ENCODE peak calls at places on chromosome 6, in eight cellular contexts. One of them, this sample, is unnamed.

GRCh38 chr6:116136933-116137340 is 11.0 kb upstream of the COL10A1 start:
- DNase-seq in RPMI8226: no peak
- DNase-seq in activated CD4-positive, alpha-beta T cell treated with anti-CD3 and anti-CD28 coated beads, Interleukin-2, amount 10 ng/mL, durations not matched to agents 7 days and 5 days: peak; percentile 22
- DNase-seq in IMR-90: no peak
- DNase-seq in left ventricle myocardium inferior: no peak
- DNase-seq in NCI-H345: no peak
- DNase-seq in stimulated activated CD8-positive, alpha-beta memory T cell treated with anti-CD3 and anti-CD28 coated beads, Interleukin-15, amount 100 ng/mL, for 4 hours: no peak
- DNase-seq in stimulated activated CD4-positive, alpha-beta T cell treated with anti-CD3 and anti-CD28 coated beads, Interleukin-1b, Interleukin-23, amount 100 ng/mL, for 48 hours: no peak
- DNase-seq in this sample: no peak

GRCh38 chr6:85580104-85580877 is 13.4 kb downstream of the SNX14 start:
- DNase-seq in RPMI8226: no peak
- DNase-seq in IMR-90: peak; percentile 18
- DNase-seq in activated CD4-positive, alpha-beta T cell treated with anti-CD3 and anti-CD28 coated beads, Interleukin-2, amount 10 ng/mL, durations not matched to agents 7 days and 5 days: no peak
- DNase-seq in left ventricle myocardium inferior: no peak
- DNase-seq in stimulated activated CD4-positive, alpha-beta T cell treated with anti-CD3 and anti-CD28 coated beads, Interleukin-1b, Interleukin-23, amount 100 ng/mL, for 48 hours: no peak
- DNase-seq in NCI-H345: no peak
- DNase-seq in stimulated activated CD8-positive, alpha-beta memory T cell treated with anti-CD3 and anti-CD28 coated beads, Interleukin-15, amount 100 ng/mL, for 4 hours: no peak
- DNase-seq in this sample: no peak

GRCh38 chr6:9172096-9172495 is 736.8 kb upstream of the SLC35B3 start:
- DNase-seq in stimulated activated CD4-positive, alpha-beta T cell treated with anti-CD3 and anti-CD28 coated beads, Interleukin-1b, Interleukin-23, amount 100 ng/mL, for 48 hours: no peak
- DNase-seq in IMR-90: no peak
- DNase-seq in left ventricle myocardium inferior: no peak
- DNase-seq in NCI-H345: no peak
- DNase-seq in RPMI8226: no peak
- DNase-seq in stimulated activated CD8-positive, alpha-beta memory T cell treated with anti-CD3 and anti-CD28 coated beads, Interleukin-15, amount 100 ng/mL, for 4 hours: no peak
- DNase-seq in activated CD4-positive, alpha-beta T cell treated with anti-CD3 and anti-CD28 coated beads, Interleukin-2, amount 10 ng/mL, durations not matched to agents 7 days and 5 days: no peak
- DNase-seq in this sample: no peak

GRCh38 chr6:7763896-7764295 is 38.0 kb downstream of the BMP6 start:
- DNase-seq in RPMI8226: no peak
- DNase-seq in stimulated activated CD4-positive, alpha-beta T cell treated with anti-CD3 and anti-CD28 coated beads, Interleukin-1b, Interleukin-23, amount 100 ng/mL, for 48 hours: no peak
- DNase-seq in IMR-90: no peak
- DNase-seq in NCI-H345: peak; percentile 70
- DNase-seq in activated CD4-positive, alpha-beta T cell treated with anti-CD3 and anti-CD28 coated beads, Interleukin-2, amount 10 ng/mL, durations not matched to agents 7 days and 5 days: no peak
- DNase-seq in left ventricle myocardium inferior: no peak
- DNase-seq in stimulated activated CD8-positive, alpha-beta memory T cell treated with anti-CD3 and anti-CD28 coated beads, Interleukin-15, amount 100 ng/mL, for 4 hours: no peak
- DNase-seq in this sample: no peak

GRCh38 chr6:14811760-14812428 is 434.0 kb upstream of the JARID2 start:
- DNase-seq in stimulated activated CD8-positive, alpha-beta memory T cell treated with anti-CD3 and anti-CD28 coated beads, Interleukin-15, amount 100 ng/mL, for 4 hours: no peak
- DNase-seq in NCI-H345: no peak
- DNase-seq in left ventricle myocardium inferior: no peak
- DNase-seq in activated CD4-positive, alpha-beta T cell treated with anti-CD3 and anti-CD28 coated beads, Interleukin-2, amount 10 ng/mL, durations not matched to agents 7 days and 5 days: no peak
- DNase-seq in stimulated activated CD4-positive, alpha-beta T cell treated with anti-CD3 and anti-CD28 coated beads, Interleukin-1b, Interleukin-23, amount 100 ng/mL, for 48 hours: no peak
- DNase-seq in RPMI8226: no peak
- DNase-seq in IMR-90: peak; percentile 80
- DNase-seq in this sample: no peak

GRCh38 chr6:149565539-149566371 is 420 bp upstream of the GINM1 start:
- DNase-seq in stimulated activated CD4-positive, alpha-beta T cell treated with anti-CD3 and anti-CD28 coated beads, Interleukin-1b, Interleukin-23, amount 100 ng/mL, for 48 hours: peak; percentile 95
- DNase-seq in left ventricle myocardium inferior: peak; percentile 91
- DNase-seq in NCI-H345: peak; percentile 96
- DNase-seq in IMR-90: peak; percentile 92
- DNase-seq in activated CD4-positive, alpha-beta T cell treated with anti-CD3 and anti-CD28 coated beads, Interleukin-2, amount 10 ng/mL, durations not matched to agents 7 days and 5 days: peak; percentile 95
- DNase-seq in stimulated activated CD8-positive, alpha-beta memory T cell treated with anti-CD3 and anti-CD28 coated beads, Interleukin-15, amount 100 ng/mL, for 4 hours: peak; percentile 86
- DNase-seq in RPMI8226: peak; percentile 93
- DNase-seq in this sample: peak; percentile 95

GRCh38 chr6:11700118-11700718 is 78.4 kb downstream of the ADTRP start:
- DNase-seq in left ventricle myocardium inferior: no peak
- DNase-seq in RPMI8226: peak; percentile 80
- DNase-seq in NCI-H345: peak; percentile 5
- DNase-seq in IMR-90: peak; percentile 73
- DNase-seq in stimulated activated CD4-positive, alpha-beta T cell treated with anti-CD3 and anti-CD28 coated beads, Interleukin-1b, Interleukin-23, amount 100 ng/mL, for 48 hours: no peak
- DNase-seq in activated CD4-positive, alpha-beta T cell treated with anti-CD3 and anti-CD28 coated beads, Interleukin-2, amount 10 ng/mL, durations not matched to agents 7 days and 5 days: peak; percentile 45
- DNase-seq in stimulated activated CD8-positive, alpha-beta memory T cell treated with anti-CD3 and anti-CD28 coated beads, Interleukin-15, amount 100 ng/mL, for 4 hours: no peak
- DNase-seq in this sample: no peak

GRCh38 chr6:127690092-127690491 is 113.1 kb downstream of the C6orf58 start:
- DNase-seq in stimulated activated CD8-positive, alpha-beta memory T cell treated with anti-CD3 and anti-CD28 coated beads, Interleukin-15, amount 100 ng/mL, for 4 hours: no peak
- DNase-seq in stimulated activated CD4-positive, alpha-beta T cell treated with anti-CD3 and anti-CD28 coated beads, Interleukin-1b, Interleukin-23, amount 100 ng/mL, for 48 hours: no peak
- DNase-seq in RPMI8226: no peak
- DNase-seq in NCI-H345: no peak
- DNase-seq in IMR-90: peak; percentile 28
- DNase-seq in activated CD4-positive, alpha-beta T cell treated with anti-CD3 and anti-CD28 coated beads, Interleukin-2, amount 10 ng/mL, durations not matched to agents 7 days and 5 days: no peak
- DNase-seq in left ventricle myocardium inferior: no peak
- DNase-seq in this sample: no peak

GRCh38 chr6:82072113-82072512 is 175.4 kb downstream of the IBTK start:
- DNase-seq in stimulated activated CD4-positive, alpha-beta T cell treated with anti-CD3 and anti-CD28 coated beads, Interleukin-1b, Interleukin-23, amount 100 ng/mL, for 48 hours: no peak
- DNase-seq in left ventricle myocardium inferior: no peak
- DNase-seq in stimulated activated CD8-positive, alpha-beta memory T cell treated with anti-CD3 and anti-CD28 coated beads, Interleukin-15, amount 100 ng/mL, for 4 hours: no peak
- DNase-seq in NCI-H345: peak; percentile 59
- DNase-seq in IMR-90: peak; percentile 20
- DNase-seq in activated CD4-positive, alpha-beta T cell treated with anti-CD3 and anti-CD28 coated beads, Interleukin-2, amount 10 ng/mL, durations not matched to agents 7 days and 5 days: no peak
- DNase-seq in RPMI8226: no peak
- DNase-seq in this sample: no peak

GRCh38 chr6:164845773-164846172 is 463.6 kb downstream of the C6orf118 start:
- DNase-seq in activated CD4-positive, alpha-beta T cell treated with anti-CD3 and anti-CD28 coated beads, Interleukin-2, amount 10 ng/mL, durations not matched to agents 7 days and 5 days: no peak
- DNase-seq in RPMI8226: no peak
- DNase-seq in IMR-90: no peak
- DNase-seq in NCI-H345: no peak
- DNase-seq in stimulated activated CD4-positive, alpha-beta T cell treated with anti-CD3 and anti-CD28 coated beads, Interleukin-1b, Interleukin-23, amount 100 ng/mL, for 48 hours: no peak
- DNase-seq in stimulated activated CD8-positive, alpha-beta memory T cell treated with anti-CD3 and anti-CD28 coated beads, Interleukin-15, amount 100 ng/mL, for 4 hours: no peak
- DNase-seq in left ventricle myocardium inferior: no peak
- DNase-seq in this sample: no peak

GRCh38 chr6:51098801-51099200 is 280.1 kb downstream of the TFAP2B start:
- DNase-seq in IMR-90: no peak
- DNase-seq in activated CD4-positive, alpha-beta T cell treated with anti-CD3 and anti-CD28 coated beads, Interleukin-2, amount 10 ng/mL, durations not matched to agents 7 days and 5 days: no peak
- DNase-seq in NCI-H345: no peak
- DNase-seq in stimulated activated CD4-positive, alpha-beta T cell treated with anti-CD3 and anti-CD28 coated beads, Interleukin-1b, Interleukin-23, amount 100 ng/mL, for 48 hours: no peak
- DNase-seq in stimulated activated CD8-positive, alpha-beta memory T cell treated with anti-CD3 and anti-CD28 coated beads, Interleukin-15, amount 100 ng/mL, for 4 hours: no peak
- DNase-seq in RPMI8226: no peak
- DNase-seq in left ventricle myocardium inferior: no peak
- DNase-seq in this sample: no peak

GRCh38 chr6:124983383-124983782 is 21.1 kb downstream of the RNF217 start:
- DNase-seq in stimulated activated CD8-positive, alpha-beta memory T cell treated with anti-CD3 and anti-CD28 coated beads, Interleukin-15, amount 100 ng/mL, for 4 hours: no peak
- DNase-seq in RPMI8226: no peak
- DNase-seq in activated CD4-positive, alpha-beta T cell treated with anti-CD3 and anti-CD28 coated beads, Interleukin-2, amount 10 ng/mL, durations not matched to agents 7 days and 5 days: no peak
- DNase-seq in IMR-90: no peak
- DNase-seq in stimulated activated CD4-positive, alpha-beta T cell treated with anti-CD3 and anti-CD28 coated beads, Interleukin-1b, Interleukin-23, amount 100 ng/mL, for 48 hours: no peak
- DNase-seq in left ventricle myocardium inferior: no peak
- DNase-seq in NCI-H345: no peak
- DNase-seq in this sample: no peak

GRCh38 chr6:42028234-42029061 is 21.9 kb upstream of the TAF8 start:
- DNase-seq in stimulated activated CD4-positive, alpha-beta T cell treated with anti-CD3 and anti-CD28 coated beads, Interleukin-1b, Interleukin-23, amount 100 ng/mL, for 48 hours: peak; percentile 35
- DNase-seq in RPMI8226: no peak
- DNase-seq in left ventricle myocardium inferior: no peak
- DNase-seq in stimulated activated CD8-positive, alpha-beta memory T cell treated with anti-CD3 and anti-CD28 coated beads, Interleukin-15, amount 100 ng/mL, for 4 hours: no peak
- DNase-seq in NCI-H345: no peak
- DNase-seq in activated CD4-positive, alpha-beta T cell treated with anti-CD3 and anti-CD28 coated beads, Interleukin-2, amount 10 ng/mL, durations not matched to agents 7 days and 5 days: no peak
- DNase-seq in IMR-90: peak; percentile 86
- DNase-seq in this sample: no peak

GRCh38 chr6:98836025-98836961 is 1.9 kb downstream of the POU3F2 start:
- DNase-seq in activated CD4-positive, alpha-beta T cell treated with anti-CD3 and anti-CD28 coated beads, Interleukin-2, amount 10 ng/mL, durations not matched to agents 7 days and 5 days: no peak
- DNase-seq in RPMI8226: no peak
- DNase-seq in stimulated activated CD4-positive, alpha-beta T cell treated with anti-CD3 and anti-CD28 coated beads, Interleukin-1b, Interleukin-23, amount 100 ng/mL, for 48 hours: no peak
- DNase-seq in stimulated activated CD8-positive, alpha-beta memory T cell treated with anti-CD3 and anti-CD28 coated beads, Interleukin-15, amount 100 ng/mL, for 4 hours: no peak
- DNase-seq in NCI-H345: peak; percentile 56
- DNase-seq in IMR-90: no peak
- DNase-seq in left ventricle myocardium inferior: no peak
- DNase-seq in this sample: no peak

GRCh38 chr6:16238057-16238657 is at the start of gene GMPR:
- DNase-seq in NCI-H345: peak; percentile 9
- DNase-seq in stimulated activated CD4-positive, alpha-beta T cell treated with anti-CD3 and anti-CD28 coated beads, Interleukin-1b, Interleukin-23, amount 100 ng/mL, for 48 hours: peak; percentile 73
- DNase-seq in IMR-90: peak; percentile 39
- DNase-seq in activated CD4-positive, alpha-beta T cell treated with anti-CD3 and anti-CD28 coated beads, Interleukin-2, amount 10 ng/mL, durations not matched to agents 7 days and 5 days: peak; percentile 80
- DNase-seq in RPMI8226: peak; percentile 68
- DNase-seq in stimulated activated CD8-positive, alpha-beta memory T cell treated with anti-CD3 and anti-CD28 coated beads, Interleukin-15, amount 100 ng/mL, for 4 hours: peak; percentile 59
- DNase-seq in left ventricle myocardium inferior: peak; percentile 86
- DNase-seq in this sample: peak; percentile 91

GRCh38 chr6:90186637-90187361 is 109.8 kb downstream of the BACH2 start:
- DNase-seq in NCI-H345: peak; percentile 80
- DNase-seq in RPMI8226: no peak
- DNase-seq in IMR-90: no peak
- DNase-seq in stimulated activated CD4-positive, alpha-beta T cell treated with anti-CD3 and anti-CD28 coated beads, Interleukin-1b, Interleukin-23, amount 100 ng/mL, for 48 hours: no peak
- DNase-seq in activated CD4-positive, alpha-beta T cell treated with anti-CD3 and anti-CD28 coated beads, Interleukin-2, amount 10 ng/mL, durations not matched to agents 7 days and 5 days: peak; percentile 52
- DNase-seq in stimulated activated CD8-positive, alpha-beta memory T cell treated with anti-CD3 and anti-CD28 coated beads, Interleukin-15, amount 100 ng/mL, for 4 hours: no peak
- DNase-seq in left ventricle myocardium inferior: no peak
- DNase-seq in this sample: no peak

GRCh38 chr6:160167547-160168391 is 46.2 kb downstream of the SLC22A1 start:
- DNase-seq in left ventricle myocardium inferior: no peak
- DNase-seq in RPMI8226: no peak
- DNase-seq in stimulated activated CD4-positive, alpha-beta T cell treated with anti-CD3 and anti-CD28 coated beads, Interleukin-1b, Interleukin-23, amount 100 ng/mL, for 48 hours: no peak
- DNase-seq in stimulated activated CD8-positive, alpha-beta memory T cell treated with anti-CD3 and anti-CD28 coated beads, Interleukin-15, amount 100 ng/mL, for 4 hours: no peak
- DNase-seq in NCI-H345: no peak
- DNase-seq in IMR-90: no peak
- DNase-seq in activated CD4-positive, alpha-beta T cell treated with anti-CD3 and anti-CD28 coated beads, Interleukin-2, amount 10 ng/mL, durations not matched to agents 7 days and 5 days: no peak
- DNase-seq in this sample: no peak

GRCh38 chr6:82088978-82089855 is 158.3 kb downstream of the IBTK start:
- DNase-seq in activated CD4-positive, alpha-beta T cell treated with anti-CD3 and anti-CD28 coated beads, Interleukin-2, amount 10 ng/mL, durations not matched to agents 7 days and 5 days: no peak
- DNase-seq in stimulated activated CD8-positive, alpha-beta memory T cell treated with anti-CD3 and anti-CD28 coated beads, Interleukin-15, amount 100 ng/mL, for 4 hours: no peak
- DNase-seq in RPMI8226: no peak
- DNase-seq in IMR-90: peak; percentile 4
- DNase-seq in NCI-H345: no peak
- DNase-seq in stimulated activated CD4-positive, alpha-beta T cell treated with anti-CD3 and anti-CD28 coated beads, Interleukin-1b, Interleukin-23, amount 100 ng/mL, for 48 hours: no peak
- DNase-seq in left ventricle myocardium inferior: no peak
- DNase-seq in this sample: no peak

GRCh38 chr6:2522521-2522920 is 228.2 kb downstream of the MYLK4 start:
- DNase-seq in RPMI8226: no peak
- DNase-seq in NCI-H345: no peak
- DNase-seq in activated CD4-positive, alpha-beta T cell treated with anti-CD3 and anti-CD28 coated beads, Interleukin-2, amount 10 ng/mL, durations not matched to agents 7 days and 5 days: no peak
- DNase-seq in stimulated activated CD4-positive, alpha-beta T cell treated with anti-CD3 and anti-CD28 coated beads, Interleukin-1b, Interleukin-23, amount 100 ng/mL, for 48 hours: no peak
- DNase-seq in stimulated activated CD8-positive, alpha-beta memory T cell treated with anti-CD3 and anti-CD28 coated beads, Interleukin-15, amount 100 ng/mL, for 4 hours: no peak
- DNase-seq in IMR-90: peak; percentile 30
- DNase-seq in left ventricle myocardium inferior: no peak
- DNase-seq in this sample: no peak

GRCh38 chr6:111759413-111759835 is 113.8 kb downstream of the FYN start:
- DNase-seq in left ventricle myocardium inferior: no peak
- DNase-seq in IMR-90: peak; percentile 44
- DNase-seq in stimulated activated CD8-positive, alpha-beta memory T cell treated with anti-CD3 and anti-CD28 coated beads, Interleukin-15, amount 100 ng/mL, for 4 hours: no peak
- DNase-seq in activated CD4-positive, alpha-beta T cell treated with anti-CD3 and anti-CD28 coated beads, Interleukin-2, amount 10 ng/mL, durations not matched to agents 7 days and 5 days: peak; percentile 33
- DNase-seq in RPMI8226: no peak
- DNase-seq in stimulated activated CD4-positive, alpha-beta T cell treated with anti-CD3 and anti-CD28 coated beads, Interleukin-1b, Interleukin-23, amount 100 ng/mL, for 48 hours: no peak
- DNase-seq in NCI-H345: no peak
- DNase-seq in this sample: no peak

GRCh38 chr6:90295854-90296345 is 743 bp downstream of the BACH2 start:
- DNase-seq in stimulated activated CD8-positive, alpha-beta memory T cell treated with anti-CD3 and anti-CD28 coated beads, Interleukin-15, amount 100 ng/mL, for 4 hours: peak; percentile 39
- DNase-seq in NCI-H345: peak; percentile 58
- DNase-seq in left ventricle myocardium inferior: peak; percentile 61
- DNase-seq in IMR-90: peak; percentile 68
- DNase-seq in RPMI8226: peak; percentile 74
- DNase-seq in stimulated activated CD4-positive, alpha-beta T cell treated with anti-CD3 and anti-CD28 coated beads, Interleukin-1b, Interleukin-23, amount 100 ng/mL, for 48 hours: peak; percentile 71
- DNase-seq in activated CD4-positive, alpha-beta T cell treated with anti-CD3 and anti-CD28 coated beads, Interleukin-2, amount 10 ng/mL, durations not matched to agents 7 days and 5 days: peak; percentile 79
- DNase-seq in this sample: peak; percentile 87

This sample was measured in aorta.